ENCODE peak calls at places on chromosomes 4 and X, in nine cellular contexts. O is PC-9; S is left cardiac atrium; M is glutamatergic neuron; I is stimulated activated CD8-positive, alpha-beta memory T cell treated with anti-CD3 and anti-CD28 coated beads, Interleukin-7, amount 100 ng/mL, for 24 hours; V is IMR-90; A is AG08396; R is CD4-positive, alpha-beta T cell; J is NCI-H524 treated with DMSO at 0.1 percent for 48 hours. F is an unnamed sample.

GRCh38 chr4:19835429-19835828 is 416.3 kb upstream of the SLIT2 start:
- DNase-seq in O (no peak), S (no peak), M (no peak), I (no peak), V (no peak), A (no peak), R (no peak), J (no peak), F (no peak)

GRCh38 chrX:37830371-37830770 is 17.0 kb downstream of the DYNLT3 start:
- DNase-seq in O (no peak), S (no peak), M (no peak), I (no peak), V (peak; percentile 38), A (no peak), R (no peak), J (no peak), F (no peak)

GRCh38 chr4:2923678-2924173 is 39.5 kb downstream of the NOP14 start:
- DNase-seq in O (no peak), S (no peak), M (no peak), I (no peak), V (no peak), A (no peak), R (no peak), J (no peak), F (peak; percentile 77)

GRCh38 chrX:124594017-124594651 is 247.8 kb downstream of the SH2D1A start:
- DNase-seq in O (no peak), S (no peak), M (no peak), I (no peak), V (no peak), A (no peak), R (no peak), J (no peak), F (peak; percentile 9)

GRCh38 chrX:141936080-141936479 is 32.4 kb downstream of the MAGEC1 start:
- DNase-seq in O (no peak), S (no peak), M (no peak), I (no peak), V (no peak), A (no peak), R (no peak), J (no peak), F (no peak)

GRCh38 chrX:109920325-109920724 is 82.6 kb upstream of the TMEM164 start:
- DNase-seq in O (no peak), S (no peak), M (no peak), I (no peak), V (no peak), A (no peak), R (no peak), J (no peak), F (no peak)

GRCh38 chr4:11715753-11716521 is 287.2 kb upstream of the HS3ST1 start:
- DNase-seq in O (no peak), S (no peak), M (no peak), I (no peak), V (no peak), A (no peak), R (no peak), J (no peak), F (no peak)

GRCh38 chr4:19678763-19679162 is 572.9 kb upstream of the SLIT2 start:
- DNase-seq in O (no peak), S (no peak), M (no peak), I (no peak), V (peak; percentile 95), A (no peak), R (no peak), J (no peak), F (no peak)

GRCh38 chr4:148016063-148016637 is 284.3 kb downstream of the ARHGAP10 start:
- DNase-seq in O (no peak), S (no peak), M (no peak), I (no peak), V (peak; percentile 44), A (no peak), R (no peak), J (no peak), F (no peak)

GRCh38 chr4:81472249-81473085 is 760 bp upstream of the RASGEF1B start:
- DNase-seq in O (peak; percentile 22), S (peak; percentile 36), M (peak; percentile 41), I (no peak), V (no peak), A (peak; percentile 31), R (peak; percentile 34), J (peak; percentile 37), F (peak; percentile 71)

GRCh38 chr4:88998941-88999340 is 58.0 kb downstream of the FAM13A start:
- DNase-seq in O (no peak), S (no peak), M (no peak), I (no peak), V (no peak), A (no peak), R (no peak), J (no peak), F (no peak)

GRCh38 chr4:41169256-41169655 is 45.1 kb downstream of the APBB2 start:
- DNase-seq in O (no peak), S (no peak), M (no peak), I (no peak), V (no peak), A (no peak), R (no peak), J (no peak), F (no peak)

GRCh38 chr4:92387459-92388069 is 83.8 kb downstream of the GRID2 start:
- DNase-seq in O (no peak), S (no peak), M (no peak), I (no peak), V (peak; percentile 53), A (peak; percentile 13), R (no peak), J (no peak), F (peak; percentile 65)

GRCh38 chrX:5702890-5703289 is 525.8 kb downstream of the NLGN4X start:
- DNase-seq in O (no peak), S (no peak), M (no peak), I (no peak), V (no peak), A (no peak), R (no peak), J (peak; percentile 48), F (no peak)

GRCh38 chr4:1777822-1778641 is 15.1 kb upstream of the FGFR3 start:
- DNase-seq in O (peak; percentile 95), S (no peak), M (peak; percentile 51), I (no peak), V (no peak), A (peak; percentile 79), R (no peak), J (no peak), F (no peak)

GRCh38 chrX:130145123-130145522 is 20.5 kb downstream of the AIFM1 start:
- DNase-seq in O (no peak), S (no peak), M (no peak), I (no peak), V (no peak), A (no peak), R (no peak), J (no peak), F (no peak)

GRCh38 chr4:39348371-39349265 is 17.5 kb downstream of the RFC1 start:
- DNase-seq in O (peak; percentile 8), S (no peak), M (no peak), I (no peak), V (peak; percentile 56), A (no peak), R (no peak), J (no peak), F (no peak)

GRCh38 chr4:183763990-183764754 is 105.1 kb downstream of the TRAPPC11 start:
- DNase-seq in O (no peak), S (no peak), M (no peak), I (no peak), V (no peak), A (no peak), R (no peak), J (no peak), F (no peak)

GRCh38 chr4:47744253-47744652 is 93.6 kb downstream of the CORIN start:
- DNase-seq in O (no peak), S (no peak), M (no peak), I (no peak), V (no peak), A (no peak), R (no peak), J (no peak), F (no peak)

GRCh38 chrX:65536291-65536690 is 1.7 kb upstream of the LAS1L start:
- DNase-seq in O (no peak), S (no peak), M (no peak), I (no peak), V (no peak), A (no peak), R (no peak), J (no peak), F (no peak)

GRCh38 chr4:153649572-153649991 is 34.5 kb upstream of the TLR2 start:
- DNase-seq in O (peak; percentile 5), S (no peak), M (no peak), I (no peak), V (peak; percentile 42), A (no peak), R (no peak), J (no peak), F (peak; percentile 23)

GRCh38 chr4:39308576-39308975 is 57.6 kb downstream of the RFC1 start:
- DNase-seq in O (no peak), S (no peak), M (no peak), I (no peak), V (no peak), A (no peak), R (no peak), J (peak; percentile 70), F (peak; percentile 69)

GRCh38 chr4:186227221-186227620 is at the start of gene KLKB1:
- DNase-seq in O (no peak), S (no peak), M (no peak), I (no peak), V (no peak), A (no peak), R (no peak), J (no peak), F (no peak)

GRCh38 chr4:118586357-118586790 is 98.8 kb upstream of the METTL14 start:
- DNase-seq in O (no peak), S (peak; percentile 54), M (peak; percentile 24), I (no peak), V (no peak), A (no peak), R (no peak), J (no peak), F (no peak)

GRCh38 chr4:10296730-10297129 is 160.5 kb downstream of the ZNF518B start:
- DNase-seq in O (no peak), S (no peak), M (no peak), I (no peak), V (no peak), A (peak; percentile 37), R (no peak), J (peak; percentile 79), F (peak; percentile 33)

GRCh38 chrX:151753313-151754041 is 18.9 kb downstream of the CNGA2 start:
- DNase-seq in O (peak; percentile 71), S (peak; percentile 56), M (peak; percentile 66), I (no peak), V (peak; percentile 2), A (peak; percentile 75), R (no peak), J (no peak), F (peak; percentile 27)

GRCh38 chr4:130985371-130985770 is 1889.4 kb downstream of the C4orf33 start:
- DNase-seq in O (no peak), S (no peak), M (no peak), I (no peak), V (no peak), A (no peak), R (no peak), J (no peak), F (no peak)